ENCODE peak calls at places on chromosomes 3 and 15, in ten cellular contexts. W is BJ, M is transverse colon, G is GM12865, H is heart right ventricle, F is pancreas, K is tibial artery, B is A549, E is cardiac fibroblast, S is astrocyte. A is an unnamed sample.

GRCh38 chr15:31396881-31397560 is 70.4 kb downstream of the KLF13 start:
- DNase-seq in W (peak; percentile 34), M (peak; percentile 97), G (no peak), H (peak; percentile 95), F (peak; percentile 91), K (peak; percentile 94), B (peak; percentile 92), E (peak; percentile 85), S (peak; percentile 51), A (peak; percentile 43)

GRCh38 chr3:105062853-105063252 is 303.9 kb upstream of the ALCAM start:
- DNase-seq in W (no peak), M (no peak), G (no peak), H (no peak), F (no peak), K (no peak), B (no peak), E (no peak), S (peak; percentile 16), A (no peak)

GRCh38 chr3:8444883-8445282 is 56.7 kb upstream of the LMCD1 start:
- DNase-seq in W (no peak), M (no peak), G (no peak), H (no peak), F (no peak), K (no peak), B (no peak), E (no peak), S (no peak), A (no peak)

GRCh38 chr3:19190602-19191001 is 42.3 kb downstream of the KCNH8 start:
- DNase-seq in W (no peak), M (no peak), G (peak; percentile 44), H (no peak), F (no peak), K (no peak), B (no peak), E (no peak), S (no peak), A (no peak)

GRCh38 chr3:129434140-129434539 is 5.6 kb downstream of the MBD4 start:
- DNase-seq in W (no peak), M (no peak), G (no peak), H (no peak), F (no peak), K (no peak), B (no peak), E (no peak), S (no peak), A (no peak)

GRCh38 chr3:46440531-46441294 is 24.0 kb downstream of the LTF start:
- DNase-seq in W (no peak), M (peak; percentile 21), G (peak; percentile 82), H (no peak), F (no peak), K (no peak), B (no peak), E (no peak), S (no peak), A (no peak)

GRCh38 chr3:196192036-196193001 is 18.9 kb downstream of the ZDHHC19 start:
- DNase-seq in W (no peak), M (peak; percentile 56), G (peak; percentile 90), H (peak; percentile 46), F (no peak), K (no peak), B (no peak), E (no peak), S (no peak), A (no peak)

GRCh38 chr15:101560722-101561583 is 71.4 kb upstream of the PCSK6 start:
- DNase-seq in W (no peak), M (no peak), G (no peak), H (no peak), F (no peak), K (no peak), B (no peak), E (no peak), S (no peak), A (no peak)

GRCh38 chr3:15646924-15647511 is 45.5 kb downstream of the BTD start:
- DNase-seq in W (peak; percentile 95), M (no peak), G (peak; percentile 44), H (peak; percentile 53), F (peak; percentile 39), K (peak; percentile 58), B (peak; percentile 94), E (peak; percentile 100), S (peak; percentile 100), A (peak; percentile 96)

GRCh38 chr3:10194328-10195071 is 29.8 kb downstream of the IRAK2 start:
- DNase-seq in W (no peak), M (peak; percentile 40), G (peak; percentile 87), H (peak; percentile 28), F (no peak), K (peak; percentile 49), B (no peak), E (no peak), S (no peak), A (no peak)

GRCh38 chr15:70633394-70633793 is 130.0 kb downstream of the UACA start:
- DNase-seq in W (no peak), M (no peak), G (no peak), H (peak; percentile 19), F (no peak), K (no peak), B (no peak), E (no peak), S (no peak), A (no peak)

GRCh38 chr15:62821384-62822131 is 221.0 kb upstream of the TPM1 start:
- DNase-seq in W (no peak), M (peak; percentile 46), G (no peak), H (no peak), F (peak; percentile 64), K (no peak), B (peak; percentile 76), E (no peak), S (no peak), A (no peak)

GRCh38 chr3:36991923-36992805 is 767 bp downstream of the EPM2AIP1 start:
- DNase-seq in W (peak; percentile 11), M (peak; percentile 35), G (peak; percentile 43), H (no peak), F (peak; percentile 15), K (peak; percentile 30), B (peak; percentile 48), E (peak; percentile 71), S (peak; percentile 77), A (peak; percentile 0)

GRCh38 chr3:141385386-141386079 is 17.2 kb downstream of the ZBTB38 start:
- DNase-seq in W (no peak), M (no peak), G (peak; percentile 58), H (no peak), F (no peak), K (no peak), B (no peak), E (no peak), S (no peak), A (no peak)

GRCh38 chr15:57411945-57412768 is 35.9 kb downstream of the CGNL1 start:
- DNase-seq in W (no peak), M (no peak), G (no peak), H (peak; percentile 40), F (no peak), K (no peak), B (peak; percentile 25), E (no peak), S (no peak), A (no peak)
- TF ChIP-seq CTCF in W (no peak), M (no peak), G (no peak), H (no peak), F (no peak), K (no peak), B (no peak), E (no peak), S (no peak), A (no peak)

GRCh38 chr3:188205992-188206416 is 52.0 kb downstream of the LPP start:
- DNase-seq in W (no peak), M (peak; percentile 44), G (peak; percentile 7), H (no peak), F (no peak), K (no peak), B (peak; percentile 64), E (no peak), S (no peak), A (no peak)
- TF ChIP-seq CTCF in W (no peak), M (peak; percentile 44), G (peak; percentile 25), H (peak; percentile 8), F (no peak), K (peak; percentile 25), B (no peak), E (peak; percentile 32), S (peak; percentile 10), A (no peak)

GRCh38 chr15:27237319-27237939 is 266.4 kb downstream of the GABRG3 start:
- DNase-seq in W (no peak), M (no peak), G (no peak), H (no peak), F (no peak), K (no peak), B (no peak), E (no peak), S (no peak), A (no peak)

GRCh38 chr15:27234593-27234992 is 263.6 kb downstream of the GABRG3 start:
- DNase-seq in W (no peak), M (no peak), G (no peak), H (no peak), F (no peak), K (no peak), B (no peak), E (no peak), S (peak; percentile 18), A (no peak)

GRCh38 chr15:27235689-27236088 is 264.7 kb downstream of the GABRG3 start:
- DNase-seq in W (no peak), M (no peak), G (no peak), H (no peak), F (no peak), K (no peak), B (no peak), E (no peak), S (no peak), A (no peak)

GRCh38 chr15:27235161-27235560 is 264.2 kb downstream of the GABRG3 start:
- DNase-seq in W (no peak), M (no peak), G (no peak), H (no peak), F (no peak), K (no peak), B (no peak), E (no peak), S (no peak), A (no peak)

GRCh38 chr15:27238209-27238608 is 267.2 kb downstream of the GABRG3 start:
- DNase-seq in W (no peak), M (no peak), G (no peak), H (no peak), F (no peak), K (no peak), B (no peak), E (no peak), S (no peak), A (no peak)
- TF ChIP-seq CTCF in W (no peak), M (no peak), G (no peak), H (no peak), F (no peak), K (no peak), B (no peak), E (no peak), S (no peak), A (no peak)

DNA sequence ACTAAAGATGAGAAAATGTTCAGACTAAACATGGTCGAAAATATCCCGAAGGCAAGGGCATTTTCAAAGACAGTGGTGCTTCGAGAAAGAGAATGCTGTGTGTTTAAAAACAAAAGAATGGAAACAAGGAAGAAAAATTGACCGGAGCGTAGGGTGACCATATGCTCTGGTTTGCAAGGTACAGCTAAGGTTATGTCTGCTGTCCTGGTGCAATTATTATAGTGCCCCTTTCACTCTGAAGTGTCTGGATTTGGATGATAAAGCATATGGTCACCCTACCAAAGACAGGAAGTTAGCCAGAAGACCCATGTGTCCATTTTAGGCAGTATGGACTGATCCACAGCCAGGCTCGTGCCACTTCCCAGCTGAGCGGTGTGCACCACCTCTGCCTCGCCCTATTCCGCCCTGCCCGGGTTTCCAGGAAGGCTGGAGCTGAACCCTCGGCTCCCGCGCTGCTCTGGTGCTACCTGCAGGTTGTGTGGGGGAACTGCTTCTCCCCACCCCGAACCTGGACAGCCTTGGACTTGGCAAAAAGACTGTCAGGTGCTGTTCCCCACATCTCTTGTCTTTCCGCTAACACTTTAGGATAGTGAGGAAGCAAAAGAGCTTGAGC is 25.2 kb downstream of the GOLGA6D start:
- DNase-seq in W (no peak), M (peak; percentile 77), G (peak; percentile 53), H (peak; percentile 31), F (peak; percentile 75), K (no peak), B (peak; percentile 77), E (peak; percentile 38), S (no peak), A (no peak)
- TF ChIP-seq CTCF in W (peak; percentile 34), M (peak; percentile 44), G (peak; percentile 56), H (peak; percentile 27), F (peak; percentile 20), K (peak; percentile 9), B (peak; percentile 76), E (peak; percentile 65), S (peak; percentile 32), A (peak; percentile 13)

A was measured in AG09319.